ENCODE peak calls at places on chromosomes 5 and 9, in ten cellular contexts. X, K, B, V, H, A, O, T, I and P are unnamed samples.

GRCh38 chr5:81520769-81521168 is 126.8 kb upstream of the ACOT12 start:
- DNase-seq in K (no peak), H (no peak), T (no peak), A (no peak), B (no peak), I (no peak), O (no peak), V (no peak), X (no peak), P (no peak)

GRCh38 chr5:120655828-120656435 is 191.8 kb downstream of the PRR16 start:
- DNase-seq in X (peak), V (no peak), B (peak), A (no peak), O (no peak), K (peak), H (no peak), I (no peak), T (peak), P (no peak)

GRCh38 chr9:116101516-116101915 is 52.1 kb upstream of the PAPPA start:
- DNase-seq in A (no peak), K (no peak), T (peak), O (no peak), V (no peak), B (peak), I (no peak), X (no peak), H (no peak), P (no peak)

GRCh38 chr5:84344788-84345187 is 39.9 kb downstream of the EDIL3 start:
- DNase-seq in K (no peak), H (no peak), B (no peak), A (no peak), V (no peak), O (no peak), I (no peak), X (no peak), T (no peak), P (no peak)

GRCh38 chr9:38417003-38417965 is 7.0 kb downstream of the IGFBPL1 start:
- DNase-seq in H (no peak), T (no peak), O (no peak), B (no peak), I (no peak), V (no peak), X (no peak), K (no peak), A (no peak), P (no peak)

GRCh38 chr9:108650826-108651225 is 205.0 kb downstream of the ACTL7B start:
- DNase-seq in A (no peak), H (no peak), V (no peak), I (no peak), B (no peak), O (no peak), X (no peak), T (no peak), K (no peak), P (no peak)

GRCh38 chr5:177310757-177311173 is 933 bp downstream of the MXD3 start:
- DNase-seq in B (no peak), K (no peak), I (peak), A (no peak), X (no peak), V (no peak), H (no peak), O (no peak), T (peak), P (no peak)

GRCh38 chr5:59769832-59770231 is 123.7 kb downstream of the PDE4D start:
- DNase-seq in I (no peak), V (no peak), A (no peak), O (no peak), B (no peak), H (no peak), K (no peak), X (no peak), T (no peak), P (no peak)

GRCh38 chr9:96636368-96636767 is 16.7 kb upstream of the CDC14B start:
- DNase-seq in T (no peak), B (no peak), I (no peak), V (no peak), X (no peak), A (no peak), K (no peak), H (no peak), O (no peak), P (no peak)

GRCh38 chr5:158976035-158976434 is 123.7 kb downstream of the EBF1 start:
- DNase-seq in K (no peak), H (no peak), B (peak), T (peak), A (no peak), I (no peak), O (no peak), X (no peak), V (peak), P (no peak)

GRCh38 chr5:31733365-31733764 is 94.4 kb downstream of the PDZD2 start:
- DNase-seq in O (no peak), A (no peak), H (no peak), V (no peak), K (no peak), B (no peak), T (peak), I (no peak), X (no peak), P (no peak)

GRCh38 chr5:61245486-61245885 is 83.2 kb upstream of the SMIM15 start:
- DNase-seq in T (peak), K (no peak), X (no peak), H (no peak), V (no peak), A (no peak), O (no peak), I (no peak), B (peak), P (no peak)

GRCh38 chr9:70412678-70413426 is 1.6 kb downstream of the KLF9 start:
- DNase-seq in I (peak), A (peak), H (peak), B (peak), X (no peak), V (no peak), O (no peak), K (peak), T (peak), P (peak)

GRCh38 chr9:93894691-93895079 is 60.5 kb downstream of the BARX1 start:
- DNase-seq in B (no peak), O (no peak), X (no peak), H (no peak), I (peak), V (no peak), K (no peak), A (no peak), T (no peak), P (no peak)

GRCh38 chr9:6959275-6960000 is 201.7 kb downstream of the KDM4C start:
- DNase-seq in H (no peak), T (no peak), B (no peak), V (no peak), X (no peak), A (no peak), O (no peak), I (no peak), K (no peak), P (no peak)

GRCh38 chr5:34716986-34717385 is 60.9 kb downstream of the RAI14 start:
- DNase-seq in A (no peak), I (no peak), X (no peak), H (no peak), K (no peak), T (no peak), B (no peak), V (no peak), O (no peak), P (no peak)

GRCh38 chr9:124658165-124659017 is 112.7 kb downstream of the NR6A1 start:
- DNase-seq in O (peak), I (peak), T (peak), K (peak), H (peak), V (peak), B (peak), X (peak), A (peak), P (peak)

GRCh38 chr5:78514427-78515345 is 133.9 kb downstream of the LHFPL2 start:
- DNase-seq in O (no peak), I (no peak), X (no peak), B (no peak), T (no peak), V (no peak), K (no peak), H (no peak), A (no peak), P (no peak)

GRCh38 chr9:137007060-137007815 is 10.9 kb upstream of the CLIC3 start:
- DNase-seq in A (no peak), T (no peak), H (no peak), O (no peak), K (no peak), X (no peak), B (no peak), I (no peak), V (peak), P (no peak)

GRCh38 chr9:137008312-137008711 is 11.9 kb upstream of the CLIC3 start:
- DNase-seq in B (no peak), X (no peak), A (no peak), O (no peak), K (no peak), V (no peak), T (no peak), I (no peak), H (no peak), P (no peak)

GRCh38 chr9:137009217-137009616 is 12.8 kb upstream of the CLIC3 start:
- DNase-seq in K (no peak), I (no peak), H (no peak), B (no peak), A (no peak), O (no peak), X (no peak), T (no peak), V (no peak), P (no peak)

GRCh38 chr9:137007816-137008270 is 11.5 kb upstream of the CLIC3 start:
- DNase-seq in X (no peak), B (no peak), A (no peak), K (no peak), V (no peak), T (no peak), O (no peak), I (no peak), H (no peak), P (no peak)

GRCh38 chr9:137006116-137007003 is 10.0 kb upstream of the CLIC3 start:
- DNase-seq in I (no peak), V (no peak), A (no peak), H (no peak), B (no peak), X (no peak), O (no peak), K (no peak), T (peak), P (no peak)
- H3K4me3 ChIP-seq in I (no peak), V (no peak), A (no peak), H (no peak), B (no peak), X (no peak), O (no peak), K (no peak), T (no peak), P (no peak)

DNA sequence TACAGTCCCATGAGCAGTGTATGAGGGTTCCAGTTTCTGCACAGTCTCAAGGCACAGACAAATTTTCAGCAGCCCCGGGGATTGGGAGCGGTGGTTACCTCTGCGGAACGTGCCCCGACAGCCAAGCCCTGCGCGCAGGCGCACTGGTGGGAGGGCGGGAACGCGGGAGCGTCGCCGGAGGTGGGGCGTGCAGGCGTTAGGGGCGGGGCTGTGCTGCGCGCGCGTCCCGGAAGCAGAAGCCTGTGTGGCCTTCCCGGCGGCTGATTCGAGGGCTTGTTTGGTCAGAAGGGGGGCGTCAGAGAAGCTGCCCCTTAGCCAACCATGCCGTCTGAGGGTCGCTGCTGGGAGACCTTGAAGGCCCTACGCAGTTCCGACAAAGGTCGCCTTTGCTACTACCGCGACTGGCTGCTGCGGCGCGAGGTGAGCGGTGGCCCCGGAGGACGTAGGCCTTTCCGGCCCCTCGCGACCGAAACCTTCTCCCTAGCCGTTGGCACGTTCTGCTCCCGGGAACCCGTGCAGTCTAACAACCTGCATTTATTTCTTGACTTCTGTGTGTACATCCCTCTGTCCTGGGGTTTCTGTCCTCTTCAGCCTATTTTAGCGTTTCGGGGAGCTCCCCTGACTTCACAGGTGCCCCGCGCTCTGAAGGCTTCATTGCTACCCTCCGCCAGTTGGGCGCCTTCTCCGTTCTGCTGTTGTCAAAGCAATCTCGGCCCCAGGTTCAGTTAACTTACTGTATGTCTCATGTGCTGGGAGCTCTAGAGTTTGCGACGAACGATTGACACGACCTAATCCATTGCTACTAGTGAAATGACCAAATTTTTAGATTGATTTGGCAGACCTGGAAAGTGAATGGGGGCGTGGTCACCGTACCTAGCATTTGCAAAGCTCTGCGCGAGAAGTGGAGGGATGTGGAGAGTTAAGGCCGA is at the start of gene GLE1:
- DNase-seq in H (peak), V (peak), K (peak), T (peak), I (peak), X (peak), O (peak), B (peak), A (peak), P (peak)
- H3K4me3 ChIP-seq in H (peak), V (peak), K (peak), T (peak), I (peak), X (peak), O (peak), B (peak), A (peak), P (peak)

DNA sequence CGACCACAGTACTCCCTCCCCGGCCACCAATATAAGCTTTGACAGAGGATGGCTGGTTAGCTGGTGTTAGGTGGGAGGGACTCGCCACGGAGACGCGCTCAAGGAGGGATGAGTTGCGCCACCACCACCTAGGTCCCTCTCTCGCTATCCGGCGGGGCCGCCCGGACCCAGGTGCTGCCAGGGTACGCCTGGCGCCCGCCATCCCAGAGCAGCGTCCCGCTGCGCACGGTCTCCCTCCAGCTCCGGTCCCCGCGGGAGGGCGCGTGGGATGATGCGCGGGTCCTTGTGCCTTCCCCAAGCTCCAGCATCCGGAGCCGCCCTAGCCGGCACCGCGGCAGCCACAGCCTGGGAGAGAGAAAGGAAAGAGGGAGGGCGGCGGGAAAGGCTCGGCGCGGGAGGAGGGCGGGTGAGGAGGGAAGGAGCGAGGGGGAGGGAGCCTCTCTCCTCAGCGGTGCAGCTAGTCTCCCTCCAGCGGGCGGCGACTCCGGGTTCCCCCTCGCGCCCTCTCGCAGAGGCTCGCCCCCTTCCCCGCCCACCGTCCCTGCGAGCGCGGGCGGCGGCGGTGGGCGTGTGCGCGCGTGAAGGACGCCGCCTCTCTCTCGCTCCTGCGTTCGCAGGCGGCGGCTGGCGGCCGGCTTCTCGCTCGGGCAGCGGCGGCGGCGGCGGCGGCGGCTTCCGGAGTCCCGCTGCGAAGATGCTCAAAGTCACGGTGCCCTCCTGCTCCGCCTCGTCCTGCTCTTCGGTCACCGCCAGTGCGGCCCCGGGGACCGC is at the start of gene CAMK4:
- DNase-seq in I (peak), A (peak), O (peak), T (peak), V (peak), X (peak), K (no peak), B (peak), H (peak), P (peak)
- H3K4me3 ChIP-seq in I (peak), A (peak), O (peak), T (peak), V (peak), X (peak), K (peak), B (peak), H (peak), P (peak)

GRCh38 chr9:133369923-133370322 is 5.9 kb downstream of the SURF4 start:
- DNase-seq in I (no peak), O (no peak), A (no peak), X (no peak), B (no peak), V (no peak), K (no peak), H (no peak), T (no peak), P (no peak)

GRCh38 chr9:133369419-133369818 is 6.4 kb downstream of the SURF4 start:
- DNase-seq in K (no peak), T (no peak), H (no peak), V (no peak), I (no peak), X (no peak), B (no peak), A (no peak), O (no peak), P (no peak)

GRCh38 chr9:133371261-133371711 is 4.6 kb downstream of the SURF4 start:
- DNase-seq in X (no peak), O (no peak), H (no peak), A (no peak), K (no peak), B (no peak), T (no peak), I (peak), V (no peak), P (no peak)

GRCh38 chr9:133372144-133372543 is 3.7 kb downstream of the SURF4 start:
- DNase-seq in I (no peak), K (no peak), X (no peak), T (no peak), A (no peak), H (no peak), V (no peak), B (no peak), O (no peak), P (no peak)

DNA sequence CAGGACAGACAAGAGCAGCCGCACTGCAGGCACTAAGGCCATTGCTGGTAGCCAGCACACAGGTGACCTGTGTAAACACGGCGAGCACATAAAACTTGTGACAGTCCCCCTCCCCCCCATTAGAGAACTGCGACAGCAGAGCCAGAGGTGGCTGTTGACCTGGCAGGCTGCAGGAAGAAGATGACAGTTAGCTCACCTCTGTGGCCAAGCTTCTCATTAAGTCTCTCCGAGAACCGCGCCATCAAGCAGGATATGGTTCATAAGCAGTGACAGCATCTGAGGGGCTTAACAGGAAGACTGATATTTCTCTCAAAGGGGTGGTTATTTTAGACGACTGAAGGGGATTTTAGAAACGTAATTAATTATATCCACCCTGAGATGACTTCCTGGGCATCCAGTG is 5.2 kb downstream of the SURF4 start:
- DNase-seq in V (no peak), A (no peak), H (no peak), T (no peak), I (no peak), K (no peak), O (no peak), X (no peak), B (no peak), P (no peak)
- H3K4me3 ChIP-seq in V (no peak), A (no peak), H (no peak), T (no peak), I (peak), K (no peak), O (no peak), X (no peak), B (no peak), P (no peak)

DNA sequence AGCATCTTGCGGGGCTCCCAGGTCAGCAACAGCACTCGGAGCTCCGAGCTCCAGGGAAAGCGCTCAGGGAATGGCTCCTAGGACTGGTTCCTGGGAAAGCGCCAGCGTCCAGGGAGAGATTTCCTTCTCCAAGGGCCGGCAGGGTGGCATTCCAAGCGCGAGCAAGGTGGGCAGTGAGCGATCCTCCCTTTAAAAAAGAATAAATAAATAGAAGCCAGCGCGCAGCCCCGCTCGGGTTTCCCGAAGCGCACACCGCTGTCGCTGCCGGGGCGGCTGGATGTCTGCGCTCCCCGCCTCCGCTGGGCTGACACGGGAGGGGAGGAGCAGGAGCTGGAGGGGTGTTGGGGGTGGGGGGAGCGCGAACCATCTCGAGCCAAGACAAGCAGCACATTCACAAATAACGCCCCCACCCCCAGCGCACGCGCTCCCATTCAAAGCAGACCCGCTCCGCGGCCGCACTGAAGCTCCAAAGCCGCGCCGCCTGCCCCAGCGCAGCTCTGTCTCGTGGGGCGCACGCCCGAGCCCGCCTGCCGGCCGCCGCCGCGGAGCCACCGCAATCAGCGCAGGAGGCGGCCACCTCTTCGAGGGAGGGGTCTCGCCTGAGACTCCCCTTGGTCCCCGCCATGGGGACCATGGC is 327.5 kb downstream of the SH3GL2 start:
- DNase-seq in T (peak), K (no peak), V (no peak), X (peak), H (no peak), I (no peak), B (no peak), A (no peak), O (no peak), P (no peak)
- H3K4me3 ChIP-seq in T (peak), K (no peak), V (no peak), X (no peak), H (no peak), I (peak), B (no peak), A (peak), O (no peak), P (peak)

DNA sequence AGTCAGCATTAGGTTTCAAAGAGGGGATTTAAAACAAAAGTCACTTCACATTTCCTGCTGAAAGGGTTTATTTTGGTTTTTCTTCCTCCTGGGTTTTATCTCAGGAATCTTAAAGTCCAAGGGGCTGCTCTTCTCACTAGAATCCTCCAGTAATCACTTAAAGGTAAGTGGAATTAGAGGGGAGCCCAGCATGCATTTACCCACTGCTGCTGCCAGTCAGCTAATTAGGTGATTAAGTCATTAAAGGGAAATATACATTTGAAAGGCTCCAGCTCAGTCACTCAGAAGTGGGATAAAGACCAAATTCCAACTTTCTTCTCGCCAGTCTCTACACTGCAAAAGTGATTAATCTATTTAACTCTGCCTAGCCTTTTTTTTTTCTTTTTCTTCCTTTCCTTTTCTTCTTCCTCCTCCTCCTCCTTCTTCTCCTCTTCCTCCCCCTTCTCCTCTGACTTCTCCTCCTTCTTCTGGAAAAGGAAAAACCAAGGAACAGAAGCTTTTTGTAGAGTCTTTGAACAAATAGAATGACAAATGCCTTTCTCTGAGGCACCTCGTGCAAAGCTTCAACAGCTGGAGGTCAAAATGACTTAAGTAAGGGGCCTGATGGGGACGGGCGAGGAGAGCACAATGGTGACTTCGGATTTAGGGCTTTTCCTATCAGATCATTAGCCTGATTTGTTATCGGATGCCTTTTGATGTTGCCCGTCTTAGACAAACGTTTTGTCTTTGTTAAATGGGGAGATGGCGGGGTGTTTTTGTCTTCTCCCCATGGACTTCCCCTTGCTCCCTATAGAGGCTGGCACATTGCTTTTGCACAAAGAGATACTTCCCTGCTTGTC is 617.6 kb downstream of the IRX1 start:
- DNase-seq in I (no peak), X (peak), A (no peak), H (no peak), T (no peak), K (no peak), O (no peak), B (no peak), V (no peak), P (no peak)
- H3K4me3 ChIP-seq in I (no peak), X (no peak), A (no peak), H (no peak), T (no peak), K (no peak), O (no peak), B (no peak), V (no peak), P (no peak)